ENCODE peak calls at places on chromosomes 3 and 15, in seven cellular contexts. B is CD4-positive, CD25-positive, alpha-beta regulatory T cell; L is astrocyte; V is breast epithelium; D is naive thymus-derived CD4-positive, alpha-beta T cell; X is CD8-positive, alpha-beta memory T cell; S is neural progenitor cell. R is an unnamed sample. For H3K4me1, the result is how much of the 10 kb centered on the place peaks cover.

GRCh38 chr15:26771917-26772587 is 814 bp downstream of the GABRB3 start:
- DNase-seq in S (no peak), D (no peak), V (no peak), L (peak), X (no peak), B (no peak), R (no peak)

GRCh38 chr3:129564981-129565644 is 22.1 kb downstream of the H1-8 start:
- DNase-seq in L (no peak), S (no peak), D (no peak), V (no peak), B (no peak), X (no peak), R (no peak)

GRCh38 chr3:189071452-189071851 is 100.3 kb upstream of the TPRG1 start:
- DNase-seq in B (peak), V (no peak), D (no peak), S (no peak), X (no peak), L (no peak), R (no peak)

GRCh38 chr15:86006546-86006945 is 73.1 kb upstream of the AGBL1 start:
- DNase-seq in X (no peak), D (no peak), V (no peak), B (no peak), S (no peak), L (no peak), R (no peak)

GRCh38 chr15:74406992-74407705 is 26.6 kb downstream of the SEMA7A start:
- DNase-seq in D (no peak), B (no peak), V (no peak), S (peak), L (peak), X (no peak), R (no peak)

GRCh38 chr15:65558336-65558735 is 28.1 kb downstream of the HACD3 start:
- DNase-seq in L (peak), X (no peak), D (no peak), S (no peak), B (no peak), V (no peak), R (no peak)

GRCh38 chr3:54599741-54600140 is 328.1 kb downstream of the LRTM1 start:
- DNase-seq in X (no peak), D (no peak), S (no peak), L (no peak), B (no peak), V (peak), R (no peak)

GRCh38 chr3:66383023-66383422 is 117.8 kb downstream of the LRIG1 start:
- DNase-seq in V (no peak), D (no peak), S (no peak), X (no peak), L (no peak), B (no peak), R (no peak)

GRCh38 chr3:38397320-38397719 is 50.7 kb downstream of the XYLB start:
- DNase-seq in D (no peak), X (no peak), L (peak), B (no peak), V (no peak), S (peak), R (peak)

GRCh38 chr3:184506579-184506978 is 55.0 kb upstream of the EPHB3 start:
- DNase-seq in X (no peak), S (no peak), V (no peak), B (no peak), D (no peak), L (peak), R (no peak)

GRCh38 chr15:89070197-89071124 is 17.8 kb upstream of the ABHD2 start:
- DNase-seq in D (no peak), S (no peak), L (no peak), V (no peak), X (no peak), B (no peak), R (no peak)

GRCh38 chr3:150106752-150107428 is 136.2 kb upstream of the PFN2 start:
- DNase-seq in D (no peak), V (no peak), X (no peak), B (no peak), S (peak), L (peak), R (no peak)

GRCh38 chr3:31936661-31937060 is 44.4 kb downstream of the OSBPL10 start:
- DNase-seq in B (no peak), V (no peak), X (no peak), L (peak), S (no peak), D (no peak), R (no peak)

GRCh38 chr15:70416851-70417250 is 319.1 kb upstream of the TLE3 start:
- DNase-seq in B (no peak), X (no peak), V (no peak), L (no peak), S (no peak), D (no peak), R (no peak)

GRCh38 chr3:10419637-10420232 is 85.7 kb downstream of the ATP2B2 start:
- DNase-seq in B (peak), D (no peak), X (no peak), V (no peak), L (peak), S (no peak), R (peak)

GRCh38 chr3:39426321-39426720 is 19.8 kb downstream of the RPSA start:
- DNase-seq in L (no peak), S (no peak), D (no peak), B (no peak), V (no peak), X (no peak), R (no peak)

GRCh38 chr15:76947454-76947853 is 15.9 kb downstream of the RCN2 start:
- DNase-seq in V (no peak), L (no peak), B (no peak), D (no peak), X (no peak), S (no peak), R (peak)

GRCh38 chr3:182259579-182259978 is 533.7 kb upstream of the ATP11B start:
- DNase-seq in L (peak), S (peak), D (no peak), X (no peak), V (no peak), B (no peak), R (no peak)

GRCh38 chr15:58770519-58770856 is 614 bp upstream of the MINDY2 start:
- DNase-seq in B (no peak), L (peak), V (no peak), D (no peak), X (no peak), S (no peak), R (peak)

GRCh38 chr3:57706462-57706861 is 13.6 kb upstream of the DENND6A start:
- DNase-seq in S (no peak), L (peak), D (no peak), V (no peak), B (no peak), X (no peak), R (no peak)

GRCh38 chr3:26652157-26652556 is 29.6 kb downstream of the LRRC3B start:
- DNase-seq in D (no peak), V (no peak), X (no peak), B (no peak), S (peak), L (no peak), R (no peak)

GRCh38 chr15:42131826-42132806 is 24.3 kb downstream of the PLA2G4F start:
- DNase-seq in S (peak), V (no peak), D (no peak), B (no peak), L (no peak), X (no peak), R (no peak)

GRCh38 chr15:95799286-95800187 is 531.0 kb upstream of the NR2F2 start:
- DNase-seq in V (no peak), D (no peak), X (no peak), B (no peak), L (peak), S (no peak), R (no peak)

GRCh38 chr3:38011111-38011510 is 18.3 kb downstream of the PLCD1 start:
- DNase-seq in X (no peak), D (no peak), B (no peak), S (no peak), V (no peak), L (no peak), R (no peak)

GRCh38 chr15:52427804-52428203 is 100.9 kb downstream of the MYO5A start:
- DNase-seq in S (peak), L (peak), D (no peak), V (no peak), B (no peak), X (no peak), R (no peak)

GRCh38 chr15:92650256-92650655 is 5.3 kb downstream of the FAM174B start:
- DNase-seq in B (no peak), D (no peak), X (no peak), S (no peak), V (peak), L (peak), R (no peak)

GRCh38 chr15:90638241-90638691 is 78.9 kb upstream of the BLM start:
- DNase-seq in B (no peak), S (peak), L (no peak), X (no peak), V (no peak), D (no peak), R (no peak)
- H3K4me1 ChIP-seq in B (under half), S (under half), L (under half), X (under half), V (under half), D (under half), R (under half)

DNA sequence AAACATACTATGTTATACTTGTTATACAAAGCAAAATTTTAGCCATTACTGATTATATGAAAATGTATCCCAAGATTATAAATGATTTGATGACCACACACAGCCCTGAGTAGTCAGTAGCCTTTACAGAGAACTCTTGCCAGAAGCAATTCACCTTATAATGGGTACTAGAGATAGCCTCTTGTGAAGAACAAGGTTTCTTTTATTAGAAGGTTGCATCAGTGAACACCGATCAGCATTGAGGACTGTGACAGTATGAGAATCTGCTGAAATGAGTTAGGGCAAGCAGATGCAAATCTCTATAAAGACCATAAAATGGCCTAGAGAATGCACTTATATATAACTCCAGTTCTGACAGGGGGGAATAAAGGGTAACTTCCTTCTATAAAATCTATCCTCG is 10.1 kb downstream of the CDC25A start:
- DNase-seq in D (no peak), L (no peak), B (no peak), S (no peak), V (no peak), X (no peak), R (no peak)
- H3K4me3 ChIP-seq in D (no peak), L (no peak), B (no peak), S (no peak), V (no peak), X (no peak), R (no peak)

DNA sequence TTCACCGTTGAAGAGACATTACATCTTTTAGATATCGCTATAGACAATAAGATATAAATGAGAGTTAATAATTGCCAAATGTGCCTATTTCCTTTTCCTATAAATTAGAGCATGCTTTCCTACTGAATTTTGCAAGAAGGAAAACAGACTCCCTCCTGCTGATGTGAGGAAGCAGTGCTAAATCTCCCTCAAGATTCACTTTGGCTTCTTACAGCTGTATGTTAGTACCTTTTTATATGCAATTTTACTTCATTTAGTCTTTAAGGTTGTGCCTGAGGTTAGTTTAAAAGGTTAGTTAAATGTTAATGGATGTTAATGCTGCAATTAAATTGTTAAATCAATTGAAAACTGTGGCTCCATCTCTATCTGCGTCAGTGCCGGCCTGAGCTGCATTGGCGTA is 728.8 kb downstream of the NR2F2 start:
- DNase-seq in S (no peak), V (no peak), X (no peak), B (no peak), L (no peak), D (no peak), R (no peak)
- H3K4me1 ChIP-seq in S (under half), V (under half), X (under half), B (under half), L (under half), D (under half), R (under half)

GRCh38 chr3:125120370-125121122 is 64.7 kb upstream of the HEG1 start:
- DNase-seq in B (no peak), D (no peak), V (no peak), X (no peak), S (peak), L (peak), R (no peak)
- H3K4me3 ChIP-seq in B (no peak), D (no peak), V (no peak), X (no peak), S (peak), L (peak), R (no peak)

DNA sequence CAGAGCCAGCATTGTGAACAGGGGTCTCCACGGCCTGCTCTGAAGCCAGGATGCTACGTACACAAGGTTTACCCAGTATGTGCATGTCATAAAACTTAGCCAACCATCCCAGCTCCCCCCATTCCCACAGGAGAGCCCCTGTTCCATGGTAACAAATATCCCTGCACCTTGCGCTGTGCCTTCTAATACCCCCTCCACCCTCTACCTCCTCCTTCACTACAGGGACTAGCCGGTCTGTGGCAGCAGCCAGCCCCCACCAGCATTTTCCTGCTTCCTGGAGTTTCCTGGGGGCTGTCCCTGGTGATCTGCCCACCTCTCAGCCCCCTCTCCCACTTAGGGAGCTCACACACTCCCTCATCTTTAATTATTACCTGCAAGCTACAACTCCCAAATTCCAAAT is 20.4 kb downstream of the ACSBG1 start:
- DNase-seq in D (no peak), B (no peak), S (no peak), L (no peak), X (no peak), V (no peak), R (no peak)
- H3K4me1 ChIP-seq in D (under half), B (under half), S (under half), L (under half), X (under half), V (under half), R (under half)

GRCh38 chr15:98419173-98419814 is 229.0 kb upstream of the IGF1R start:
- DNase-seq in V (no peak), B (no peak), X (no peak), S (no peak), L (no peak), D (no peak), R (no peak)

GRCh38 chr15:98417346-98417745 is 231.0 kb upstream of the IGF1R start:
- DNase-seq in D (no peak), S (no peak), B (no peak), V (no peak), X (no peak), L (no peak), R (no peak)

GRCh38 chr15:98422086-98422478 is 226.3 kb upstream of the IGF1R start:
- DNase-seq in D (no peak), X (no peak), L (no peak), V (no peak), S (no peak), B (no peak), R (no peak)

GRCh38 chr15:98421419-98422085 is 226.8 kb upstream of the IGF1R start:
- DNase-seq in L (no peak), B (peak), V (peak), X (peak), D (peak), S (peak), R (peak)

DNA sequence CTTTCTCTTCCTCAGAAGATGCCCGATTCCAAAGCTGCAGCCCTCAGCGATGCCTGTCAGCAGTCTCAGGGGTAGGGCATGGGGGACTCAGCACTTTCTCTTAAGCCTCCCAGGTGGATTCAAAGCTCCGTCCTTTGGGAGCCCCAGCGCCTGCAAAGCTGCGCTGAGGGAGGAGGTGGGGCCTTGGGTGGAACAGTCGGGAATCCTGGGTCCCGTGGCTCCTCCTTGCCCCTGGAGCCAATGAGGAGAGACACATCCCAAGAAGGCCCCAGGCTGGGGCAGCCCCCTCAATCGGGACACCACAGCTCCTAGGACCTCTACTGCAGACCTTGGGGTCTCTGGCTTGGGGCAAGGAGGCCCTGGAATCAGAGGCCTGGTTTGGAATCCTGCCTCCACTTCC is 227.5 kb upstream of the IGF1R start:
- DNase-seq in D (no peak), S (no peak), V (no peak), X (no peak), B (no peak), L (no peak), R (no peak)
- H3K4me3 ChIP-seq in D (no peak), S (no peak), V (peak), X (no peak), B (no peak), L (no peak), R (no peak)

GRCh38 chr3:101940521-101940992 is 91.2 kb downstream of the NFKBIZ start:
- DNase-seq in V (no peak), X (no peak), D (no peak), B (no peak), S (peak), L (peak), R (no peak)

GRCh38 chr3:101936419-101937331 is 87.4 kb downstream of the NFKBIZ start:
- DNase-seq in B (peak), X (peak), D (peak), L (peak), V (no peak), S (no peak), R (peak)

GRCh38 chr3:101938262-101938847 is 89.0 kb downstream of the NFKBIZ start:
- DNase-seq in D (no peak), B (peak), L (no peak), V (no peak), X (peak), S (no peak), R (peak)

GRCh38 chr3:101941253-101942039 is 92.1 kb downstream of the NFKBIZ start:
- DNase-seq in L (peak), B (no peak), S (no peak), D (no peak), V (no peak), X (no peak), R (no peak)

GRCh38 chr3:101939391-101939790 is 90.1 kb downstream of the NFKBIZ start:
- DNase-seq in L (peak), S (no peak), X (no peak), D (no peak), B (no peak), V (no peak), R (no peak)
- H3K4me1 ChIP-seq in L (under half), S (under half), X (half or more), D (half or more), B (half or more), V (under half), R (half or more)

DNA sequence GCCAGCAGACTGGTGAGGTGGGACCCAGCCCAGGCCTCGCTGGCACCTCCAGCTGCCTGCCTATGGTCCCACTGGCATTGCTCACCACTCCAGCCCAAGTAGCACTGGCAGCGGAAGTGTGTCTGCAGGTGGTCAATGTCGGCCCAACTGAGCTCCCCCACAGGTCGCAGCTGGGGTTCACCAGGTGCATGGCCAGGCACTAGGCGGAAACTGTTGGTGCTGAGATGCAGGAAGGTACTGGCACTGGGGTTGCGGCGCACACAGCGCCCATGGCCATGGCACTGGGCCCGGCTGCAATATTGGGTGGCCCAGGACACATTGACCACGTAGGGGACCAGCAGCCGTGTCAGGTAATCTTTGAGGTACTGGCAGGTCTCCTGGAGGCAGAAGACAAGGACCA is 4.4 kb downstream of the HYAL2 start:
- DNase-seq in D (no peak), V (no peak), B (no peak), X (no peak), S (no peak), L (no peak), R (peak)
- H3K4me3 ChIP-seq in D (no peak), V (peak), B (no peak), X (no peak), S (no peak), L (no peak), R (peak)

GRCh38 chr15:60553163-60553562 is 74.2 kb upstream of the ICE2 start:
- DNase-seq in D (no peak), S (no peak), X (no peak), L (no peak), V (no peak), B (no peak), R (no peak)

GRCh38 chr15:60554494-60554893 is 75.6 kb upstream of the ICE2 start:
- DNase-seq in V (no peak), S (no peak), L (no peak), D (no peak), X (no peak), B (no peak), R (no peak)

GRCh38 chr15:60551781-60552161 is 72.8 kb upstream of the ICE2 start:
- DNase-seq in X (no peak), B (no peak), D (no peak), S (no peak), V (no peak), L (no peak), R (no peak)

GRCh38 chr15:60551147-60551780 is 72.3 kb upstream of the ICE2 start:
- DNase-seq in B (no peak), L (no peak), V (no peak), S (no peak), D (no peak), X (no peak), R (no peak)

DNA sequence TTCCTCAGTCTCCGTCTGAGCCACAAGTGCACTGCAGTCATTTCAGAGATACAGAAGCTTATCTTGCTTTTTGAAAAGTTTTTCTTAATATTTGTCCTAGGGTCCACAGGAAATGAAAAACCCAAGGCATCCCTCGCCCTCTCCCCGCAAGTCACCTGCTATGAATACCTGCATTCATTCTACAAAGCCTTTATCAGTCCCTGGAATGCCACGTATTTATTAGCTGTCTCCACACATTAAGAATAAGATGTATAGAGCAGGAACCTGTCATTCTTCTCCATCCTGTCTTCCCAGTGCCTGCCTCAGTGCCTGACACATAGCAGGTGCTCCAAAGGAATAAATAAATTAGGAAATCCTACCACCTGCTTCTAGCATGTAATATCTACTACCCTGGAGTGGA is 73.3 kb upstream of the ICE2 start:
- DNase-seq in V (no peak), B (no peak), L (no peak), S (no peak), X (no peak), D (no peak), R (no peak)
- H3K4me1 ChIP-seq in V (under half), B (half or more), L (under half), S (under half), X (half or more), D (under half), R (under half)

R was measured in OCI-LY7.